ENCODE peak calls at places on chromosomes 11 and 22, in five cellular contexts. M is progenitor cell of endocrine pancreas, Y is stromal cell of bone marrow, W is globus pallidus, G is NCI-H2081. K is an unnamed sample.

GRCh38 chr11:65695459-65696241 is 16.4 kb upstream of the KAT5 start:
- DNase-seq in Y (no peak), W (peak; percentile 88), M (no peak), G (peak; percentile 97), K (no peak)

GRCh38 chr11:23765862-23766261 is 731.0 kb upstream of the LUZP2 start:
- DNase-seq in W (no peak), G (no peak), Y (peak; percentile 37), M (no peak), K (no peak)

GRCh38 chr11:24896118-24896835 is 399.4 kb downstream of the LUZP2 start:
- DNase-seq in W (no peak), G (no peak), Y (no peak), M (no peak), K (no peak)

GRCh38 chr22:46846154-46846831 is 83.8 kb downstream of the TBC1D22A start:
- DNase-seq in W (no peak), M (no peak), G (no peak), Y (no peak), K (no peak)

GRCh38 chr11:118434553-118435232 is 1.6 kb upstream of the KMT2A start:
- DNase-seq in M (peak; percentile 67), G (peak; percentile 72), W (peak; percentile 29), Y (no peak), K (no peak)

GRCh38 chr22:32469799-32470212 is 4.8 kb upstream of the FBXO7 start:
- DNase-seq in M (no peak), G (no peak), W (peak; percentile 61), Y (peak; percentile 55), K (peak; percentile 79)

GRCh38 chr11:82960000-82960778 is 58.7 kb downstream of the DDIAS start:
- DNase-seq in M (no peak), Y (no peak), W (no peak), G (no peak), K (no peak)

GRCh38 chr11:106763516-106763915 is 254.8 kb downstream of the GUCY1A2 start:
- DNase-seq in G (peak; percentile 16), Y (no peak), W (no peak), M (no peak), K (no peak)

GRCh38 chr11:119266517-119267255 is 50.2 kb downstream of the MCAM start:
- DNase-seq in Y (no peak), G (no peak), W (no peak), M (no peak), K (no peak)

GRCh38 chr22:29871684-29872083 is 11.3 kb upstream of the MTMR3 start:
- DNase-seq in Y (no peak), M (no peak), W (no peak), G (peak; percentile 57), K (no peak)

GRCh38 chr22:31284241-31284745 is 8.0 kb downstream of the PIK3IP1 start:
- DNase-seq in W (no peak), M (no peak), Y (no peak), G (no peak), K (no peak)

GRCh38 chr11:1652026-1652425 is 22.5 kb downstream of the KRTAP5-5 start:
- DNase-seq in M (no peak), W (no peak), Y (no peak), G (no peak), K (no peak)

GRCh38 chr22:28869736-28870135 is 13.6 kb upstream of the ZNRF3 start:
- DNase-seq in W (no peak), G (no peak), Y (no peak), M (no peak), K (no peak)

GRCh38 chr11:33829430-33830141 is 55.3 kb upstream of the FBXO3 start:
- DNase-seq in M (peak; percentile 27), G (peak; percentile 45), W (peak; percentile 57), Y (peak; percentile 51), K (peak; percentile 21)

GRCh38 chr11:83865636-83866461 is 579.7 kb upstream of the CCDC90B start:
- DNase-seq in G (no peak), M (no peak), W (no peak), Y (peak; percentile 14), K (no peak)

GRCh38 chr11:66883021-66883968 is 26.4 kb downstream of the LRFN4 start:
- DNase-seq in G (peak; percentile 90), W (peak; percentile 86), M (peak; percentile 55), Y (no peak), K (peak; percentile 26)

GRCh38 chr11:19524171-19524671 is 188.4 kb upstream of the NAV2 start:
- DNase-seq in G (no peak), W (peak; percentile 77), Y (peak; percentile 9), M (peak; percentile 21), K (no peak)

GRCh38 chr11:3165916-3166267 is 782 bp upstream of the OSBPL5 start:
- DNase-seq in G (no peak), M (no peak), Y (no peak), W (no peak), K (no peak)

GRCh38 chr11:86119062-86119461 is 50.2 kb upstream of the PICALM start:
- DNase-seq in Y (no peak), G (peak; percentile 37), W (peak; percentile 41), M (no peak), K (no peak)

GRCh38 chr22:27676545-27677188 is 124.9 kb downstream of the MN1 start:
- DNase-seq in M (no peak), G (no peak), W (no peak), Y (no peak), K (no peak)

GRCh38 chr22:37412445-37413250 is 14.6 kb downstream of the ELFN2 start:
- DNase-seq in W (peak; percentile 9), G (no peak), Y (no peak), M (no peak), K (no peak)

GRCh38 chr11:123473941-123474668 is 44.0 kb downstream of the GRAMD1B start:
- DNase-seq in G (no peak), Y (peak; percentile 93), M (no peak), W (no peak), K (peak; percentile 81)

GRCh38 chr11:69491071-69492031 is 9.9 kb downstream of the LINC01488 start:
- DNase-seq in M (no peak), Y (no peak), G (no peak), W (no peak), K (no peak)

GRCh38 chr11:496834-497564 is 10.0 kb downstream of the RNH1 start:
- DNase-seq in W (no peak), M (no peak), G (no peak), Y (no peak), K (no peak)

GRCh38 chr11:18492888-18493287 is 33.9 kb downstream of the TSG101 start:
- DNase-seq in G (no peak), Y (no peak), W (no peak), M (no peak), K (no peak)

GRCh38 chr22:37953062-37953436 is 352 bp downstream of the C22orf23 start:
- DNase-seq in Y (no peak), W (no peak), M (no peak), G (no peak), K (no peak)

GRCh38 chr22:34847072-34847471 is 218.9 kb upstream of the ISX start:
- DNase-seq in W (no peak), M (no peak), Y (no peak), G (no peak), K (no peak)

GRCh38 chr11:13850256-13851010 is 112.1 kb upstream of the SPON1 start:
- DNase-seq in G (no peak), W (no peak), Y (no peak), M (no peak), K (no peak)

K was measured in GM04503.